ENCODE peak calls at places on chromosomes 5 and 9, in six cellular contexts. S, B, W, P, J and O are unnamed samples.

GRCh38 chr5:154038241-154038603 is 488 bp downstream of the FAM114A2 start:
- DNase-seq in S (peak; percentile 21), B (peak; percentile 37), W (no peak), P (no peak), J (no peak), O (peak; percentile 61)

GRCh38 chr5:146588331-146588730 is 72.3 kb upstream of the GPR151 start:
- DNase-seq in S (no peak), B (no peak), W (no peak), P (no peak), J (no peak), O (no peak)

GRCh38 chr9:103649086-103649485 is 445.0 kb upstream of the SMC2 start:
- DNase-seq in S (no peak), B (no peak), W (no peak), P (no peak), J (no peak), O (no peak)

GRCh38 chr5:171420429-171421231 is 1.2 kb downstream of the FGF18 start:
- DNase-seq in S (peak; percentile 42), B (peak; percentile 9), W (peak; percentile 90), P (no peak), J (peak; percentile 87), O (peak; percentile 67)

GRCh38 chr5:172453986-172454354 is 355 bp downstream of the SH3PXD2B start:
- DNase-seq in S (peak; percentile 52), B (no peak), W (peak; percentile 45), P (no peak), J (no peak), O (peak; percentile 59)

GRCh38 chr5:107535849-107536248 is 134.9 kb downstream of the EFNA5 start:
- DNase-seq in S (no peak), B (no peak), W (no peak), P (no peak), J (no peak), O (no peak)

GRCh38 chr9:127943011-127943662 is 5.5 kb upstream of the DPM2 start:
- DNase-seq in S (no peak), B (no peak), W (no peak), P (no peak), J (no peak), O (no peak)

GRCh38 chr9:72636621-72637020 is 115.2 kb downstream of the TMC1 start:
- DNase-seq in S (no peak), B (no peak), W (no peak), P (no peak), J (no peak), O (no peak)

GRCh38 chr5:74766348-74766886 is 500 bp downstream of the GFM2 start:
- DNase-seq in S (no peak), B (no peak), W (no peak), P (no peak), J (no peak), O (no peak)

GRCh38 chr5:181221105-181221791 is 1.8 kb upstream of the TRIM41 start:
- DNase-seq in S (no peak), B (peak; percentile 68), W (no peak), P (no peak), J (no peak), O (peak; percentile 67)

GRCh38 chr5:65742565-65743231 is 20.7 kb downstream of the NLN start:
- DNase-seq in S (no peak), B (no peak), W (no peak), P (no peak), J (no peak), O (no peak)

GRCh38 chr5:61001647-61002046 is 56.6 kb downstream of the NDUFAF2 start:
- DNase-seq in S (no peak), B (no peak), W (no peak), P (no peak), J (no peak), O (no peak)

GRCh38 chr5:179265529-179266290 is 79.6 kb downstream of the ADAMTS2 start:
- DNase-seq in S (peak; percentile 44), B (no peak), W (peak; percentile 97), P (peak; percentile 71), J (peak; percentile 97), O (peak; percentile 65)

GRCh38 chr5:119928974-119929373 is 299.6 kb downstream of the FAM170A start:
- DNase-seq in S (no peak), B (no peak), W (no peak), P (no peak), J (no peak), O (no peak)

GRCh38 chr5:62608529-62609511 is 30.2 kb downstream of the LRRC70 start:
- DNase-seq in S (no peak), B (no peak), W (no peak), P (no peak), J (no peak), O (no peak)

GRCh38 chr9:127567119-127567897 is 44.8 kb upstream of the STXBP1 start:
- DNase-seq in S (peak; percentile 82), B (no peak), W (peak; percentile 47), P (no peak), J (peak; percentile 65), O (peak; percentile 92)

GRCh38 chr9:13143281-13143680 is 136.2 kb downstream of the MPDZ start:
- DNase-seq in S (no peak), B (no peak), W (no peak), P (no peak), J (no peak), O (no peak)

GRCh38 chr9:86298873-86299272 is 16.5 kb upstream of the ISCA1 start:
- DNase-seq in S (no peak), B (no peak), W (no peak), P (no peak), J (no peak), O (no peak)

DNA sequence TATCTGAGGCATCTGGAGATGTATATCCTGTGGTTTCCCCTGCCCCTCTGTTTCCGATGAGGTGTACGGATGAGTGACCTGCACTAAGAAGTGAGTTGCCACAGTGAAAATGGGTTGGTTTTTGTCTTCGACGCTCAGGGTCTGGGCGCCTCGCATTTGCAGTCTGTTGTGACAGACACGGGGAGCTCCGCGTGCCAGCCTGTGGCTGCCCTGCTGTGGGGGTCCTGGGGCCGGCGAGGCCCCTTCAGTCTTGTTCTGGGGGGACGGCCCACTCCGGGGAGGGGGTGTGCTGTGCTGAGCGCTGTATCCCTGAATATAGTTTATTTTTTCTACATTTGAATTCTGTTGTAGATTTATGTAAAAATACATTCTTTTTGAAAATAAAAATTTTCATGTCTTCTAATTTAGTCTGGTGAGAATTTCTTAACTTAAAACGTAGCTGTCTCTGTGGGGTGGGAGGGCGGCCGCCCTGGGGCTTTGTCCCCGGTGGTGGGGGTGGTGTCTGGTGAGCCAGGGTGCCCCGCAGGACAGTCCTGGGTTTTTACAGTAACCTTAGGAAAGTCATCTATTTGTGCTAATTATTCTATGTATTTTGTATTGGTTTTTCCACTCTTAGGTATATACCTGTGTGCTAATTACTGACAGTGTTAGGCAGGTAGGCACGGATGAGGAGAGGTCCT is 4.7 kb downstream of the RNU6ATAC start:
- DNase-seq in S (no peak), B (no peak), W (no peak), P (no peak), J (no peak), O (no peak)
- H3K4me3 ChIP-seq in S (no peak overlapping the region), B (no peak overlapping the region), W (no peak overlapping the region), P (no peak overlapping the region), J (no peak overlapping the region), O (no peak overlapping the region)

DNA sequence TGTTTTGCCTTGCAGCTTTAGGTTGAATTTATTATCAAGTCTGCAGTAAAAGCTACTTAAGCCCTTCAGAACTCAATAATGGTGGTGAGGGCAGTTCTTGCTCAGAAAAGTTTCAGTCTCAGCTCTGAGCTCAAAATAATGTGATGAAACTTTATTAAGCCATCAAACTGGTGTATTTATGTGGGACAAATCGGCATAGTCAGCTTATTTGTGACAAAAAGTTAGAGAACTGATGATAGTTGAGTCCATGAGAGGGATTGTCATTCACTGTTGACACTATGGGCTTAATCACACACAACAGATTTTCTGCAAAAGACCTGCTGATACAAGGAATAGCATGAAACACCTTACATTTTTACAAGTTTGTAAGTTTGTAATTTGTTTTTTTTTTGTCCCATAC is 9.4 kb downstream of the SRD5A1 start:
- DNase-seq in S (no peak), B (no peak), W (no peak), P (no peak), J (no peak), O (no peak)
- H3K27ac ChIP-seq in S (no peak overlapping the region), B (no peak overlapping the region), W (no peak overlapping the region), P (no peak overlapping the region), J (no peak overlapping the region), O (no peak overlapping the region)

GRCh38 chr5:141914797-141915196 is 8.9 kb upstream of the DELE1 start:
- DNase-seq in S (no peak), B (no peak), W (no peak), P (no peak), J (no peak), O (no peak)

GRCh38 chr5:141913560-141913959 is 10.1 kb upstream of the DELE1 start:
- DNase-seq in S (no peak), B (no peak), W (no peak), P (no peak), J (no peak), O (no peak)

GRCh38 chr5:141915881-141916336 is 7.8 kb upstream of the DELE1 start:
- DNase-seq in S (no peak), B (no peak), W (no peak), P (peak; percentile 58), J (no peak), O (no peak)

GRCh38 chr5:141916522-141916921 is 7.1 kb upstream of the DELE1 start:
- DNase-seq in S (no peak), B (no peak), W (no peak), P (no peak), J (no peak), O (no peak)

DNA sequence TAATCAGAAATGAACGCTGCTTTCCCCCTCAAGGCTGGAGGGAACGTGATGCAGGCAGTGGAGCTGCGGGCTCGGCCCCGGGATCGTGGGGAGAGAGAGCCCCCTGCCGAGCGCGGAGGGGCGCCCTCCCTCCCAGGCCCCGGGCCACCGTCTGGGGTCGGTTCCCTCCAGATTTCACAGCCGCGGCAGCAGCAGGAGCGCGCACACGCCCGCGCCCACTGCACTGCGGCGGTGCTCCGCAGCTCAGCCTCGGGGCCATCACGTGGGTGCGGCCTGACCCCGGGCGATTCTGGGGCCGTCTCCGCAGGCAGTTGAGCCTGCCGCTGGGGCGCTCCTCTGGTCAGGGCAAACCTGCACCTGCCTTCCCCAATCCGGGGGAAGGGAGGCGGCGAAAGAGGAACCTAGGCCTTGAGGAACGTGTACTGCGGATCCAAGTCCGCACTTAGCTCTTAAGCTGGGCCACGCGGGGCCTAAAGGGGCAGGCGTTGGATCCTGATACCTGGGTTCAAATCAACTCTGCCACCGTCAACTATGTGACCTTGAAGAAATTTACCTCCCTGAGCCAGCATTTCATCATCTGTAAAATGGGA is 9.4 kb upstream of the DELE1 start:
- DNase-seq in S (peak; percentile 33), B (peak; percentile 30), W (peak; percentile 41), P (peak; percentile 77), J (peak; percentile 47), O (peak; percentile 62)
- H3K4me3 ChIP-seq in S (no peak overlapping the region), B (peak overlapping the region; percentile 37), W (peak overlapping the region; percentile 56), P (peak overlapping the region; percentile 5), J (peak overlapping the region; percentile 39), O (peak overlapping the region; percentile 47)

GRCh38 chr5:9780501-9780900 is 150.3 kb upstream of the TAS2R1 start:
- DNase-seq in S (no peak), B (no peak), W (no peak), P (no peak), J (no peak), O (no peak)

GRCh38 chr5:9782806-9783560 is 152.8 kb upstream of the TAS2R1 start:
- DNase-seq in S (no peak), B (no peak), W (no peak), P (no peak), J (no peak), O (no peak)

GRCh38 chr5:9784231-9784630 is 154.1 kb upstream of the TAS2R1 start:
- DNase-seq in S (no peak), B (no peak), W (no peak), P (no peak), J (no peak), O (no peak)

GRCh38 chr5:9781275-9781674 is 151.1 kb upstream of the TAS2R1 start:
- DNase-seq in S (no peak), B (no peak), W (no peak), P (no peak), J (no peak), O (no peak)

GRCh38 chr5:9781882-9782281 is 151.7 kb upstream of the TAS2R1 start:
- DNase-seq in S (no peak), B (no peak), W (no peak), P (no peak), J (no peak), O (no peak)
- H3K27ac ChIP-seq in S (no peak overlapping the region), B (no peak overlapping the region), W (no peak overlapping the region), P (no peak overlapping the region), J (no peak overlapping the region), O (no peak overlapping the region)